ENCODE peak calls at places on chromosomes 4 and X, in five cellular contexts. One of them, this sample, is unnamed. For H3K4me1, the result is how much of the 10 kb centered on the place peaks cover.

GRCh38 chr4:76074995-76075600 is 589 bp downstream of the ART3 start:
- DNase-seq in right lobe of liver: no peak
- DNase-seq in body of pancreas: no peak
- DNase-seq in heart right ventricle: no peak
- DNase-seq in fibroblast of lung: no peak
- DNase-seq in this sample: no peak

GRCh38 chrX:1601051-1601767 is 9.8 kb downstream of the AKAP17A start:
- DNase-seq in body of pancreas: no peak
- DNase-seq in right lobe of liver: no peak
- DNase-seq in fibroblast of lung: no peak
- DNase-seq in heart right ventricle: no peak
- DNase-seq in this sample: no peak

GRCh38 chrX:151902813-151903591 is 9.7 kb upstream of the MAGEA4 start:
- DNase-seq in heart right ventricle: peak
- DNase-seq in fibroblast of lung: peak
- DNase-seq in body of pancreas: no peak
- DNase-seq in right lobe of liver: no peak
- DNase-seq in this sample: no peak

GRCh38 chr4:177728361-177729152 is 286.3 kb upstream of the AGA start:
- DNase-seq in heart right ventricle: no peak
- DNase-seq in fibroblast of lung: no peak
- DNase-seq in body of pancreas: no peak
- DNase-seq in right lobe of liver: no peak
- DNase-seq in this sample: peak

GRCh38 chr4:84389406-84389805 is 109.7 kb downstream of the NKX6-1 start:
- DNase-seq in fibroblast of lung: no peak
- DNase-seq in right lobe of liver: no peak
- DNase-seq in body of pancreas: no peak
- DNase-seq in heart right ventricle: no peak
- DNase-seq in this sample: no peak

GRCh38 chr4:142282870-142283431 is 563.1 kb downstream of the INPP4B start:
- DNase-seq in body of pancreas: no peak
- DNase-seq in heart right ventricle: no peak
- DNase-seq in right lobe of liver: no peak
- DNase-seq in fibroblast of lung: peak
- DNase-seq in this sample: peak

GRCh38 chrX:150731795-150732194 is 38.6 kb downstream of the MTMR1 start:
- DNase-seq in heart right ventricle: peak
- DNase-seq in body of pancreas: no peak
- DNase-seq in right lobe of liver: no peak
- DNase-seq in fibroblast of lung: peak
- DNase-seq in this sample: no peak

GRCh38 chrX:12401252-12401651 is 263.0 kb downstream of the FRMPD4 start:
- DNase-seq in fibroblast of lung: no peak
- DNase-seq in heart right ventricle: peak
- DNase-seq in body of pancreas: no peak
- DNase-seq in right lobe of liver: no peak
- DNase-seq in this sample: no peak

GRCh38 chr4:95077864-95078263 is 320.1 kb downstream of the BMPR1B start:
- DNase-seq in right lobe of liver: no peak
- DNase-seq in body of pancreas: no peak
- DNase-seq in heart right ventricle: no peak
- DNase-seq in fibroblast of lung: peak
- DNase-seq in this sample: no peak

GRCh38 chr4:48173055-48173991 is 39.3 kb upstream of the TXK start:
- DNase-seq in heart right ventricle: no peak
- DNase-seq in right lobe of liver: no peak
- DNase-seq in body of pancreas: no peak
- DNase-seq in fibroblast of lung: peak
- DNase-seq in this sample: no peak

GRCh38 chr4:159077702-159078495 is 25.0 kb upstream of the RAPGEF2 start:
- DNase-seq in body of pancreas: no peak
- DNase-seq in fibroblast of lung: peak
- DNase-seq in heart right ventricle: no peak
- DNase-seq in right lobe of liver: no peak
- DNase-seq in this sample: no peak

GRCh38 chrX:112512509-112512908 is 167.2 kb downstream of the LHFPL1 start:
- DNase-seq in body of pancreas: no peak
- DNase-seq in fibroblast of lung: no peak
- DNase-seq in right lobe of liver: no peak
- DNase-seq in heart right ventricle: no peak
- DNase-seq in this sample: peak

GRCh38 chr4:73866236-73866635 is 3.0 kb upstream of the CXCL1 start:
- DNase-seq in right lobe of liver: no peak
- DNase-seq in body of pancreas: no peak
- DNase-seq in fibroblast of lung: no peak
- DNase-seq in heart right ventricle: no peak
- DNase-seq in this sample: no peak

GRCh38 chr4:22434895-22435294 is 81.0 kb downstream of the ADGRA3 start:
- DNase-seq in body of pancreas: peak
- DNase-seq in fibroblast of lung: peak
- DNase-seq in right lobe of liver: peak
- DNase-seq in heart right ventricle: peak
- DNase-seq in this sample: peak

GRCh38 chr4:159021597-159022385 is 81.1 kb upstream of the RAPGEF2 start:
- DNase-seq in heart right ventricle: no peak
- DNase-seq in right lobe of liver: no peak
- DNase-seq in fibroblast of lung: no peak
- DNase-seq in body of pancreas: no peak
- DNase-seq in this sample: no peak

GRCh38 chr4:10737335-10737734 is 52.8 kb upstream of the CLNK start:
- DNase-seq in body of pancreas: no peak
- DNase-seq in fibroblast of lung: peak
- DNase-seq in heart right ventricle: no peak
- DNase-seq in right lobe of liver: no peak
- DNase-seq in this sample: no peak

GRCh38 chr4:22237155-22237751 is 278.6 kb downstream of the ADGRA3 start:
- DNase-seq in body of pancreas: peak
- DNase-seq in right lobe of liver: peak
- DNase-seq in fibroblast of lung: peak
- DNase-seq in heart right ventricle: no peak
- DNase-seq in this sample: peak

GRCh38 chr4:165331316-165331715 is 3.8 kb downstream of the MSMO1 start:
- DNase-seq in body of pancreas: no peak
- DNase-seq in right lobe of liver: no peak
- DNase-seq in fibroblast of lung: no peak
- DNase-seq in heart right ventricle: no peak
- DNase-seq in this sample: no peak

GRCh38 chr4:151197258-151197657 is 79.7 kb upstream of the PRSS48 start:
- DNase-seq in body of pancreas: no peak
- DNase-seq in fibroblast of lung: peak
- DNase-seq in heart right ventricle: no peak
- DNase-seq in right lobe of liver: no peak
- DNase-seq in this sample: no peak

GRCh38 chr4:53706422-53707032 is 115.2 kb upstream of the LNX1 start:
- DNase-seq in body of pancreas: peak
- DNase-seq in fibroblast of lung: peak
- DNase-seq in right lobe of liver: no peak
- DNase-seq in heart right ventricle: peak
- DNase-seq in this sample: no peak

GRCh38 chrX:87571965-87572364 is 54.4 kb downstream of the KLHL4 start:
- DNase-seq in body of pancreas: no peak
- DNase-seq in right lobe of liver: no peak
- DNase-seq in heart right ventricle: no peak
- DNase-seq in fibroblast of lung: peak
- DNase-seq in this sample: no peak

GRCh38 chr4:73068496-73069337 is 799 bp downstream of the COX18 start:
- DNase-seq in body of pancreas: peak
- DNase-seq in fibroblast of lung: peak
- DNase-seq in heart right ventricle: no peak
- DNase-seq in right lobe of liver: no peak
- DNase-seq in this sample: no peak

GRCh38 chr4:35800669-35801068 is 443.6 kb downstream of the ARAP2 start:
- DNase-seq in fibroblast of lung: no peak
- DNase-seq in body of pancreas: no peak
- DNase-seq in right lobe of liver: no peak
- DNase-seq in heart right ventricle: no peak
- DNase-seq in this sample: no peak

GRCh38 chr4:140152760-140153418 is 1.1 kb downstream of the MAML3 start:
- DNase-seq in fibroblast of lung: peak
- DNase-seq in heart right ventricle: peak
- DNase-seq in right lobe of liver: peak
- DNase-seq in body of pancreas: peak
- DNase-seq in this sample: peak

GRCh38 chrX:122835886-122836285 is 348.2 kb upstream of the GRIA3 start:
- DNase-seq in heart right ventricle: no peak
- DNase-seq in right lobe of liver: no peak
- DNase-seq in body of pancreas: no peak
- DNase-seq in fibroblast of lung: no peak
- DNase-seq in this sample: no peak

GRCh38 chr4:186839122-186840037 is 115.7 kb upstream of the FAT1 start:
- DNase-seq in heart right ventricle: peak
- DNase-seq in body of pancreas: no peak
- DNase-seq in right lobe of liver: no peak
- DNase-seq in fibroblast of lung: peak
- DNase-seq in this sample: no peak

GRCh38 chr4:1231637-1232360 is 17.1 kb downstream of the CTBP1 start:
- DNase-seq in fibroblast of lung: no peak
- DNase-seq in right lobe of liver: no peak
- DNase-seq in body of pancreas: no peak
- DNase-seq in heart right ventricle: no peak
- DNase-seq in this sample: no peak

GRCh38 chr4:43999669-44000068 is 448.9 kb downstream of the KCTD8 start:
- DNase-seq in body of pancreas: no peak
- DNase-seq in heart right ventricle: no peak
- DNase-seq in fibroblast of lung: no peak
- DNase-seq in right lobe of liver: no peak
- DNase-seq in this sample: no peak

GRCh38 chr4:10283761-10284160 is 167.2 kb upstream of the WDR1 start:
- DNase-seq in body of pancreas: no peak
- DNase-seq in fibroblast of lung: no peak
- DNase-seq in heart right ventricle: no peak
- DNase-seq in right lobe of liver: no peak
- DNase-seq in this sample: no peak

GRCh38 chr4:83961575-83961974 is 425.7 kb downstream of the GPAT3 start:
- DNase-seq in right lobe of liver: no peak
- DNase-seq in heart right ventricle: no peak
- DNase-seq in fibroblast of lung: no peak
- DNase-seq in body of pancreas: no peak
- DNase-seq in this sample: no peak

GRCh38 chrX:154804957-154805695 is at the start of gene MPP1:
- DNase-seq in fibroblast of lung: peak
- DNase-seq in right lobe of liver: peak
- DNase-seq in body of pancreas: peak
- DNase-seq in heart right ventricle: peak
- DNase-seq in this sample: peak

GRCh38 chrX:119410027-119410819 is 11.1 kb downstream of the SLC25A43 start:
- DNase-seq in right lobe of liver: peak
- DNase-seq in fibroblast of lung: peak
- DNase-seq in body of pancreas: peak
- DNase-seq in heart right ventricle: no peak
- DNase-seq in this sample: no peak

GRCh38 chrX:103461156-103461555 is 58.1 kb downstream of the RAB40A start:
- DNase-seq in fibroblast of lung: no peak
- DNase-seq in heart right ventricle: no peak
- DNase-seq in body of pancreas: no peak
- DNase-seq in right lobe of liver: no peak
- DNase-seq in this sample: no peak

GRCh38 chr4:52005610-52006273 is 14.4 kb downstream of the LRRC66 start:
- DNase-seq in heart right ventricle: no peak
- DNase-seq in body of pancreas: no peak
- DNase-seq in right lobe of liver: no peak
- DNase-seq in fibroblast of lung: no peak
- DNase-seq in this sample: no peak
- H3K4me1 ChIP-seq in heart right ventricle: under half
- H3K4me1 ChIP-seq in body of pancreas: under half
- H3K4me1 ChIP-seq in right lobe of liver: under half
- H3K4me1 ChIP-seq in fibroblast of lung: under half
- H3K4me1 ChIP-seq in this sample: under half

GRCh38 chrX:51737062-51737461 is 6.2 kb upstream of the GSPT2 start:
- DNase-seq in heart right ventricle: no peak
- DNase-seq in body of pancreas: no peak
- DNase-seq in right lobe of liver: no peak
- DNase-seq in fibroblast of lung: no peak
- DNase-seq in this sample: no peak

GRCh38 chrX:51743179-51743957 is at the start of gene GSPT2:
- DNase-seq in heart right ventricle: peak
- DNase-seq in fibroblast of lung: peak
- DNase-seq in body of pancreas: peak
- DNase-seq in right lobe of liver: peak
- DNase-seq in this sample: peak

GRCh38 chrX:51747671-51748070 is 4.4 kb downstream of the GSPT2 start:
- DNase-seq in heart right ventricle: no peak
- DNase-seq in fibroblast of lung: peak
- DNase-seq in body of pancreas: no peak
- DNase-seq in right lobe of liver: no peak
- DNase-seq in this sample: no peak

GRCh38 chrX:51742586-51742985 is 656 bp upstream of the GSPT2 start:
- DNase-seq in body of pancreas: no peak
- DNase-seq in fibroblast of lung: no peak
- DNase-seq in right lobe of liver: no peak
- DNase-seq in heart right ventricle: no peak
- DNase-seq in this sample: no peak
- H3K4me3 ChIP-seq in body of pancreas: no peak
- H3K4me3 ChIP-seq in fibroblast of lung: no peak
- H3K4me3 ChIP-seq in right lobe of liver: peak
- H3K4me3 ChIP-seq in heart right ventricle: peak
- H3K4me3 ChIP-seq in this sample: no peak

DNA sequence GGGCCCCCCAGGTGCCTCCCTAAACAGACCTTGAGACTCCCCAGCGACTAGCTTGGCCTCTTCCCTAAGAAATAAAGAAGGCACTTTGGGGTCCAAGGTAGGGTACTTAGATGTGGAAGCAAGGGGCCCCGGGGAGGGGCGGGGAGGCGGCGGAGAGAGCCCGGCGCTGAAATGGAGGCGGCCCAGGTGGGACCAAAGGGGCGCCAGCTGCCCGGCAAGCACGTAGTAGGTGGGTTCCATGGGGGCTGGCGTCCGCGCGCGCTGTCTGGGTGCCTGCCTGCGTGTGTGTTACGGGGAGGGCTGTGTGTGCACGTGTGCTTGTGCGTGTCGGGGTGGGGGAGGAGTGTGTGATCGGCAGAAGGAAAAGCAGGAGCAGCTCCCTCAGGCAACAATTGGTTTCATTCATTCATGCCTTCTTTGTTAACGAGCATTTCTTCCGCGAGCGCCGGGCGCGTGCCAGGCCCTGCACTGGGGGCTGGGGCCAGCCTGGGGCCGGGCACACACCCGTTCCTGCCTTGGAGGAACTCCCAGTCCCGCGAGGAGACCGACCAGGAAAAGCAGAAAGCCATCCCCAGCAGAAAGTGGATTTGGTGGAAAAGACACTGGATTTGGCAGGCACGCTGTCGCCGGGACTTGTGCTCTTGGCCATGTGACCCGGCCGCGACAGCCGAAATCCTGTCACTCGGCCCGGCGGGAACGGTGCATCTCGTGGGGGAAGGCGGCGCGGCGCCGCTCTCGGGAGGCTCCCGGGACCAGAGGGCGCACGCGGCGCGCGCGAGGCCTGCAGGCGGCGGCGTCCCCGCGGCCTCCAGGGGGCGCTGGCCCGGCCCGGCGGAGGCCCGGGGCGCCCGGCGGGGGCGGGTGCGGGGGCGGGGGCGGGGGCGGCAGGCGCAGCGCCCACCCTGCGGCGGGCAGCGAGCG is 3.3 kb upstream of the DUSP9 start:
- DNase-seq in right lobe of liver: no peak
- DNase-seq in fibroblast of lung: no peak
- DNase-seq in body of pancreas: no peak
- DNase-seq in heart right ventricle: no peak
- DNase-seq in this sample: peak
- TF ChIP-seq CTCF in right lobe of liver: no peak
- TF ChIP-seq CTCF in fibroblast of lung: no peak
- TF ChIP-seq CTCF in body of pancreas: no peak
- TF ChIP-seq CTCF in heart right ventricle: no peak
- TF ChIP-seq CTCF in this sample: no peak

GRCh38 chrX:153495903-153496629 is 1.3 kb downstream of the BGN start:
- DNase-seq in body of pancreas: no peak
- DNase-seq in heart right ventricle: no peak
- DNase-seq in fibroblast of lung: no peak
- DNase-seq in right lobe of liver: no peak
- DNase-seq in this sample: no peak
- H3K4me1 ChIP-seq in body of pancreas: under half
- H3K4me1 ChIP-seq in heart right ventricle: under half
- H3K4me1 ChIP-seq in fibroblast of lung: under half
- H3K4me1 ChIP-seq in right lobe of liver: under half
- H3K4me1 ChIP-seq in this sample: under half

This sample was measured in BE2C.